ENCODE peak calls at places on chromosomes 2 and 18, in four cellular contexts. One of them, this sample, is unnamed.

GRCh38 chr18:79556829-79557585 is 122.6 kb upstream of the CTDP1 start:
- DNase-seq in Peyer's patch: peak
- DNase-seq in cardiac muscle cell: no peak
- DNase-seq in endothelial cell: no peak
- DNase-seq in this sample: no peak

GRCh38 chr2:42777883-42778805 is 14.2 kb upstream of the OXER1 start:
- DNase-seq in Peyer's patch: no peak
- DNase-seq in cardiac muscle cell: no peak
- DNase-seq in endothelial cell: no peak
- DNase-seq in this sample: no peak

GRCh38 chr2:156306821-156307220 is 25.7 kb downstream of the NR4A2 start:
- DNase-seq in Peyer's patch: no peak
- DNase-seq in cardiac muscle cell: no peak
- DNase-seq in endothelial cell: no peak
- DNase-seq in this sample: no peak

GRCh38 chr18:48037481-48038271 is 107.2 kb upstream of the SMAD2 start:
- DNase-seq in Peyer's patch: peak
- DNase-seq in cardiac muscle cell: no peak
- DNase-seq in endothelial cell: peak
- DNase-seq in this sample: no peak

GRCh38 chr18:59038295-59039039 is 101.2 kb upstream of the SEC11C start:
- DNase-seq in Peyer's patch: no peak
- DNase-seq in cardiac muscle cell: no peak
- DNase-seq in endothelial cell: no peak
- DNase-seq in this sample: no peak

GRCh38 chr2:44954306-44954901 is 12.9 kb downstream of the SIX3 start:
- DNase-seq in Peyer's patch: no peak
- DNase-seq in cardiac muscle cell: no peak
- DNase-seq in endothelial cell: no peak
- DNase-seq in this sample: no peak

GRCh38 chr2:113225505-113226259 is 51.9 kb downstream of the PSD4 start:
- DNase-seq in Peyer's patch: no peak
- DNase-seq in cardiac muscle cell: no peak
- DNase-seq in endothelial cell: no peak
- DNase-seq in this sample: no peak

GRCh38 chr2:103166406-103167324 is 404.8 kb downstream of the TMEM182 start:
- DNase-seq in Peyer's patch: no peak
- DNase-seq in cardiac muscle cell: no peak
- DNase-seq in endothelial cell: no peak
- DNase-seq in this sample: no peak

GRCh38 chr2:42809876-42810125 is 17.4 kb upstream of the HAAO start:
- DNase-seq in Peyer's patch: no peak
- DNase-seq in cardiac muscle cell: peak
- DNase-seq in endothelial cell: peak
- DNase-seq in this sample: no peak

GRCh38 chr2:161044095-161044874 is 115.9 kb upstream of the TANK start:
- DNase-seq in Peyer's patch: no peak
- DNase-seq in cardiac muscle cell: no peak
- DNase-seq in endothelial cell: no peak
- DNase-seq in this sample: no peak

GRCh38 chr2:154443919-154444318 is 254.6 kb upstream of the KCNJ3 start:
- DNase-seq in Peyer's patch: no peak
- DNase-seq in cardiac muscle cell: no peak
- DNase-seq in endothelial cell: no peak
- DNase-seq in this sample: no peak
- TF ChIP-seq CTCF in Peyer's patch: no peak
- TF ChIP-seq CTCF in cardiac muscle cell: no peak
- TF ChIP-seq CTCF in endothelial cell: no peak
- TF ChIP-seq CTCF in this sample: no peak

GRCh38 chr2:37164757-37165156 is 8.0 kb upstream of the EIF2AK2 start:
- DNase-seq in Peyer's patch: no peak
- DNase-seq in cardiac muscle cell: no peak
- DNase-seq in endothelial cell: no peak
- DNase-seq in this sample: no peak
- TF ChIP-seq CTCF in Peyer's patch: no peak
- TF ChIP-seq CTCF in cardiac muscle cell: no peak
- TF ChIP-seq CTCF in endothelial cell: no peak
- TF ChIP-seq CTCF in this sample: no peak

GRCh38 chr2:26982102-26982742 is 11.8 kb downstream of the MAPRE3 start:
- DNase-seq in Peyer's patch: peak
- DNase-seq in cardiac muscle cell: peak
- DNase-seq in endothelial cell: peak
- DNase-seq in this sample: peak
- TF ChIP-seq CTCF in Peyer's patch: peak
- TF ChIP-seq CTCF in cardiac muscle cell: peak
- TF ChIP-seq CTCF in endothelial cell: no peak
- TF ChIP-seq CTCF in this sample: peak

GRCh38 chr2:39696072-39696471 is 30.4 kb downstream of the TMEM178A start:
- DNase-seq in Peyer's patch: no peak
- DNase-seq in cardiac muscle cell: peak
- DNase-seq in endothelial cell: peak
- DNase-seq in this sample: no peak

GRCh38 chr2:39693275-39693674 is 27.6 kb downstream of the TMEM178A start:
- DNase-seq in Peyer's patch: no peak
- DNase-seq in cardiac muscle cell: no peak
- DNase-seq in endothelial cell: no peak
- DNase-seq in this sample: no peak

GRCh38 chr2:39697480-39697879 is 31.8 kb downstream of the TMEM178A start:
- DNase-seq in Peyer's patch: no peak
- DNase-seq in cardiac muscle cell: peak
- DNase-seq in endothelial cell: no peak
- DNase-seq in this sample: no peak

GRCh38 chr2:39701137-39701536 is 35.4 kb downstream of the TMEM178A start:
- DNase-seq in Peyer's patch: no peak
- DNase-seq in cardiac muscle cell: no peak
- DNase-seq in endothelial cell: no peak
- DNase-seq in this sample: no peak

GRCh38 chr2:39696838-39697237 is 31.1 kb downstream of the TMEM178A start:
- DNase-seq in Peyer's patch: no peak
- DNase-seq in cardiac muscle cell: no peak
- DNase-seq in endothelial cell: no peak
- DNase-seq in this sample: no peak
- TF ChIP-seq CTCF in Peyer's patch: peak
- TF ChIP-seq CTCF in cardiac muscle cell: peak
- TF ChIP-seq CTCF in endothelial cell: no peak
- TF ChIP-seq CTCF in this sample: no peak

GRCh38 chr2:177600917-177601316 is 208.3 kb downstream of the AGPS start:
- DNase-seq in Peyer's patch: no peak
- DNase-seq in cardiac muscle cell: no peak
- DNase-seq in endothelial cell: no peak
- DNase-seq in this sample: no peak

GRCh38 chr2:177597759-177598158 is 205.2 kb downstream of the AGPS start:
- DNase-seq in Peyer's patch: no peak
- DNase-seq in cardiac muscle cell: no peak
- DNase-seq in endothelial cell: no peak
- DNase-seq in this sample: no peak

GRCh38 chr2:177599956-177600355 is 207.4 kb downstream of the AGPS start:
- DNase-seq in Peyer's patch: no peak
- DNase-seq in cardiac muscle cell: no peak
- DNase-seq in endothelial cell: no peak
- DNase-seq in this sample: no peak

GRCh38 chr2:177598321-177598922 is 205.8 kb downstream of the AGPS start:
- DNase-seq in Peyer's patch: no peak
- DNase-seq in cardiac muscle cell: no peak
- DNase-seq in endothelial cell: no peak
- DNase-seq in this sample: no peak

DNA sequence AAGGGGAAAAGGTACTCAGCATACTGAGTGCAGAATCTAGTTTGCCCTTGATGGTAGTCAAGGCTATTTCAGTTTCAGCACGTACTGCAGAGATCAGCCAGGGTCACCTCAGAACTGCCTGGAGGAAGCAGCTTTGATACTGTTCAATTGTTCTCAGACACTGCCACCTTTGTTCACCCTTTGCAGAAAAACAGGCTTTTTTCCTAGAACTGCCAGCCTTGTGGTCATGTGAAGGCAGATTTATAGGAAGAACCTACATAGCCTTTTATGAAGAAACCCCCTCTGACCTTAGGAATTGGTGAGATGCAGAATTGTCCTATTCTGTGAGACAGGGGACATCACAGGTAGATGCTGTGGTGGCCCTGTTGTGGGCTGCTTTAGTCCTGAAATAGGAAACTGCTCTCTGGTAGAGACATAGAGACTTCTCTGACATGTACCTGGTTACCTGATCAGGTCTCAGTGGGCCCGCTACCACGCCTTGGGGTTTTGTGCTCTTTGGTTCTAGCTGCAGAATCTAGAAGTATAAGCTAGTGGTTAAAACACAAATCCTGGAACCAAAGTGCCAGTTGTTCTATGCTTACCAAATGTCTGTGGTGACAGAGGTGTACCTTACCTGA is 206.6 kb downstream of the AGPS start:
- DNase-seq in Peyer's patch: no peak
- DNase-seq in cardiac muscle cell: no peak
- DNase-seq in endothelial cell: no peak
- DNase-seq in this sample: no peak
- TF ChIP-seq CTCF in Peyer's patch: no peak
- TF ChIP-seq CTCF in cardiac muscle cell: no peak
- TF ChIP-seq CTCF in endothelial cell: no peak
- TF ChIP-seq CTCF in this sample: no peak

DNA sequence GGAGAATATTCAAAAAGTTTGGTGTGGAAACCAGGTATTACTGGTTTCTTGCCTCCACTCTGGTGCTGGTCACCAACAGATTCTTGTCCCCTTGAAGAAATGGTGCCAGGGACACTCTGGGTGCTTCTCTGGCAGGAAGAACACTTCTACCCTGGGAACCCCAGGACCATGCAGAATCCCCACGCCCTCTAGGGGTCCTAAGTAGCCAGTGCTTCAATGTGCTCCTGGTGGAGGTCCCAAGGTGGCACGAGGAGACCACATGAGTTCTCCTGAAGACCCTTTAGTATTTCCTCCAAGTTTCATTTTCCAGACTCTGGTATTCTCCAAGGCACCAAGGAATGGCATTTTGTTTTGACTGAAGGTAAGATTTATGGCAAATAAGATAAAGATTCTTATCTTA is 380.6 kb downstream of the TSN start:
- DNase-seq in Peyer's patch: no peak
- DNase-seq in cardiac muscle cell: peak
- DNase-seq in endothelial cell: no peak
- DNase-seq in this sample: no peak
- TF ChIP-seq CTCF in Peyer's patch: no peak
- TF ChIP-seq CTCF in cardiac muscle cell: peak
- TF ChIP-seq CTCF in endothelial cell: peak
- TF ChIP-seq CTCF in this sample: no peak

GRCh38 chr2:127107622-127107999 is 657 bp upstream of the BIN1 start:
- DNase-seq in Peyer's patch: no peak
- DNase-seq in cardiac muscle cell: no peak
- DNase-seq in endothelial cell: no peak
- DNase-seq in this sample: no peak
- TF ChIP-seq CTCF in Peyer's patch: no peak
- TF ChIP-seq CTCF in cardiac muscle cell: peak
- TF ChIP-seq CTCF in endothelial cell: peak
- TF ChIP-seq CTCF in this sample: no peak

This sample was measured in CD8-positive, alpha-beta T cell.